ENCODE peak calls at places on chromosomes 5 and 9, in four cellular contexts. S is BE2C, J is heart right ventricle, V is hepatocyte. C is an unnamed sample. For H3K4me1, the result is how much of the 10 kb centered on the place peaks cover.

GRCh38 chr5:171579849-171580505 is 160.5 kb downstream of the FGF18 start:
- DNase-seq in S (no peak), J (no peak), V (no peak), C (peak)

GRCh38 chr5:1311443-1312055 is 16.7 kb upstream of the TERT start:
- DNase-seq in S (no peak), J (no peak), V (no peak), C (no peak)

GRCh38 chr5:33309076-33309475 is 131.7 kb upstream of the TARS1 start:
- DNase-seq in S (no peak), J (no peak), V (peak), C (no peak)

GRCh38 chr5:34905564-34905963 is 9.7 kb downstream of the RAD1 start:
- DNase-seq in S (no peak), J (no peak), V (no peak), C (no peak)

GRCh38 chr9:87610200-87611155 is 112.8 kb downstream of the DAPK1 start:
- DNase-seq in S (no peak), J (no peak), V (no peak), C (no peak)

GRCh38 chr9:97543568-97543967 is 42.1 kb downstream of the TMOD1 start:
- DNase-seq in S (no peak), J (no peak), V (no peak), C (no peak)

GRCh38 chr5:125317546-125317995 is 571.1 kb upstream of the ZNF608 start:
- DNase-seq in S (peak), J (no peak), V (no peak), C (no peak)

GRCh38 chr9:29865764-29866313 is 2292.6 kb upstream of the C9orf72 start:
- DNase-seq in S (no peak), J (no peak), V (no peak), C (no peak)

GRCh38 chr5:78003914-78004313 is 227.8 kb upstream of the TBCA start:
- DNase-seq in S (peak), J (no peak), V (no peak), C (no peak)

GRCh38 chr5:135033026-135033861 is 784 bp downstream of the PITX1 start:
- DNase-seq in S (peak), J (no peak), V (peak), C (peak)

GRCh38 chr5:57486206-57486605 is 3.6 kb upstream of the ACTBL2 start:
- DNase-seq in S (no peak), J (no peak), V (no peak), C (no peak)

GRCh38 chr9:120531683-120532300 is 48.2 kb downstream of the CDK5RAP2 start:
- DNase-seq in S (peak), J (no peak), V (peak), C (no peak)

GRCh38 chr5:130995851-130996250 is 169.2 kb downstream of the HINT1 start:
- DNase-seq in S (no peak), J (no peak), V (no peak), C (no peak)

GRCh38 chr9:21560281-21560745 is 78.2 kb upstream of the IFNE start:
- DNase-seq in S (no peak), J (no peak), V (no peak), C (no peak)

GRCh38 chr9:21681641-21682040 is 120.8 kb upstream of the MTAP start:
- DNase-seq in S (no peak), J (no peak), V (no peak), C (no peak)

GRCh38 chr5:149636861-149637246 is 55.6 kb downstream of the ARHGEF37 start:
- DNase-seq in S (peak), J (peak), V (peak), C (peak)

GRCh38 chr9:91197232-91198181 is 164.2 kb downstream of the AUH start:
- DNase-seq in S (peak), J (no peak), V (peak), C (peak)

GRCh38 chr5:66933066-66933465 is 263.5 kb downstream of the CD180 start:
- DNase-seq in S (no peak), J (no peak), V (no peak), C (no peak)

GRCh38 chr5:22372376-22372775 is 480.8 kb downstream of the CDH12 start:
- DNase-seq in S (no peak), J (no peak), V (peak), C (no peak)

GRCh38 chr5:150989695-150990094 is 30.7 kb upstream of the GPX3 start:
- DNase-seq in S (peak), J (no peak), V (no peak), C (no peak)

GRCh38 chr5:6728011-6728794 is 15.0 kb downstream of the TENT4A start:
- DNase-seq in S (peak), J (no peak), V (no peak), C (peak)

GRCh38 chr5:150077996-150078801 is 8.2 kb downstream of the CSF1R start:
- DNase-seq in S (no peak), J (no peak), V (no peak), C (no peak)

GRCh38 chr5:135398160-135398854 is 724 bp downstream of the MACROH2A1 start:
- DNase-seq in S (peak), J (peak), V (peak), C (peak)

GRCh38 chr5:176570044-176570443 is 20.9 kb downstream of the CDHR2 start:
- DNase-seq in S (no peak), J (no peak), V (no peak), C (no peak)

GRCh38 chr5:146193291-146193690 is 10.1 kb upstream of the RBM27 start:
- DNase-seq in S (no peak), J (no peak), V (no peak), C (no peak)

GRCh38 chr9:21974542-21975409 is 19.4 kb downstream of the CDKN2A start:
- DNase-seq in S (peak), J (no peak), V (peak), C (no peak)

GRCh38 chr9:6552738-6553121 is 92.8 kb downstream of the GLDC start:
- DNase-seq in S (no peak), J (no peak), V (no peak), C (no peak)

GRCh38 chr5:157160001-157160400 is 6.1 kb downstream of the GARIN3 start:
- DNase-seq in S (no peak), J (no peak), V (no peak), C (no peak)

GRCh38 chr9:123081824-123082223 is 48.4 kb downstream of the GPR21 start:
- DNase-seq in S (no peak), J (no peak), V (no peak), C (no peak)

GRCh38 chr5:132883261-132883834 is 9.9 kb downstream of the LEAP2 start:
- DNase-seq in S (peak), J (no peak), V (peak), C (no peak)

GRCh38 chr9:120933310-120934044 is 6.9 kb upstream of the TRAF1 start:
- DNase-seq in S (no peak), J (no peak), V (no peak), C (no peak)

GRCh38 chr9:69083321-69083720 is 47.8 kb downstream of the FXN start:
- DNase-seq in S (no peak), J (no peak), V (no peak), C (no peak)

GRCh38 chr9:119322137-119322695 is 47.0 kb downstream of the BRINP1 start:
- DNase-seq in S (no peak), J (peak), V (peak), C (peak)

GRCh38 chr9:70412678-70413426 is 1.6 kb downstream of the KLF9 start:
- DNase-seq in S (peak), J (peak), V (peak), C (peak)

DNA sequence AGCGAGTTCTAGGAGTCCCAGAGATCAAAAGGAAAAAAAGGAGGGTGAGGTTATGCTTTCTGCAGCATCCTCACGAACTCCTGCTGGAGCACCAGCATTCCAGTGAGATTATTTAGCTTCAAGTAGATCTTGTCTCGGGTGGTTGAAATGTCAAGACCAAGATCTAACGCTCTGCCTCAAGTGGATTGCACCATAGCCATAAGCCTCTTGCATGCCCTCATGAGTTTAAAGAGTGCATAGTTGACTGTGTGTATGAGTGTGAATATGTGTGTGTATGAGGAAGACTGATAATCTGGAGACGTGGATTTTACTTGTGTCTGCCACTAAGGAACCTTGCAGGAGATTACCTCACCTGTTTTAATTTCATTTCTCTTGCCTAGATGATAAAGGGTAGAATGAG is 335.3 kb upstream of the ADAMTSL1 start:
- DNase-seq in S (no peak), J (no peak), V (peak), C (no peak)
- H3K4me1 ChIP-seq in S (under half), J (under half), V (under half), C (under half)

GRCh38 chr9:107484117-107484723 is 5.3 kb downstream of the KLF4 start:
- DNase-seq in S (peak), J (no peak), V (peak), C (no peak)
- TF ChIP-seq CTCF in S (peak), J (peak), V (peak), C (no peak)

GRCh38 chr9:136110082-136111061 is 8.3 kb downstream of the TMEM250 start:
- DNase-seq in S (no peak), J (peak), V (peak), C (peak)

GRCh38 chr9:136107953-136108647 is 10.6 kb downstream of the TMEM250 start:
- DNase-seq in S (peak), J (no peak), V (no peak), C (no peak)

GRCh38 chr9:136111190-136111589 is 7.5 kb downstream of the TMEM250 start:
- DNase-seq in S (no peak), J (no peak), V (no peak), C (no peak)

GRCh38 chr9:136108648-136109266 is 9.9 kb downstream of the TMEM250 start:
- DNase-seq in S (no peak), J (no peak), V (no peak), C (no peak)

DNA sequence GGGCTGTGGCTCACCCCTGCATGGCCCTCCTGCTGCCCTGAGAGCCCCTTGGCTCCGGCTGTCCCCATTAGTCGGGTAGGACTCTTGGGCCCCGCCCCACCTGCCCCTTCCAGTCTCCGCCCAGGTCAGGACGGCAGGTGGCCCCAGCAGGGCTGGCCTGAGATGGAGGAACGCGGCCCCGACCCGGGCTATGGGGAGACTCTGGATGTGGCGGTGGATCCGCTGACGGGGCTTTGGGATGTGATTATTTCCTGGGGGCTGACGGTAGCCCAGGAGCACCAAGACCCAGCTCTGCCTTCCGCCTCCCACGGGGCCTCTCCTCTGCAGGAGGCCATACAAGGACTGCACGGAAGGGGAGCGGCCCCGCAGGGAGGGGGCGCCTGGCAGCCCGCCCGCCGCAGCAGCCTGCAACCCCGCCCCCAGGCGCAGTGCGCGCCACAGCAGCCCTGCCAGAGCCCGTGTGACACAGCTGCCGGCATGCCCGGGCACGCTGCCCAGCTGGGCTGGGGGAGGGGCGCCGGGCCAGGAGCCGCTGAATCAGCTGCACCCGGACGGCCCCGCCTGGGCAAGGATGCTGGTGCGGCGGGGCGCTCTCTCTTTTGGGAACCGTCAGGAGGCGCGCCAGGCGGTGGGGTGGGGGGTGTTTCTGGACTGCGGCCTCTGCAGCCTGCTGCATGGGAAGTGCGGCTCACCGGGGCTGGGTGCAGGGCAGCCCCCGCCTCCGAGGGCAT is 9.2 kb downstream of the TMEM250 start:
- DNase-seq in S (peak), J (peak), V (peak), C (peak)
- H3K4me1 ChIP-seq in S (half or more), J (half or more), V (under half), C (under half)

DNA sequence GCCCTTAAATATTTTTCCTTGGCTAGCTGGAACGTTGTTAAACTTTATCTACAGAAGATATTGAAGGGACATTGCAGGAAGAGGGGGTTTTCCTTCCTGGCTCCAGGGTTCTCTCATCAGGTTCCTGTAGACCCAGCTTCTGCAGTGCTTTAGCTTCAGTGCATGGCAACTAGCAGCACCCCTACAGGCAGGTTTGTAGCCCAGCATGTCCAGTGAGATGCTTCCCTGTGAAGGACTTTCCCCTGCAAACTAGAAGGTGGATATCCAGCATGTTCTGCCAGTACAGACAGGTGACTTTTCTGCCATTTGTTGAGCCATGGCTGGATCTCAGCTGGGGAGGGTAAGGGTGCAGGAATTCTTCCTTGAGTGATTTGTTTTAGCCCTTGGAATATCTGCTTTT is 10.4 kb downstream of the CCL28 start:
- DNase-seq in S (no peak), J (no peak), V (peak), C (no peak)
- TF ChIP-seq CTCF in S (peak), J (no peak), V (peak), C (no peak)

C was measured in ovary.